ENCODE peak calls at places on chromosomes 7 and 10, in nine cellular contexts. One of them, this sample, is unnamed.

GRCh38 chr7:131197920-131198610 is 129.6 kb upstream of the MKLN1 start:
- DNase-seq in keratinocyte: no peak
- DNase-seq in WERI-Rb-1: no peak
- DNase-seq in activated B cell treated with CpG ODN at 0.5 μM for 24 hours: no peak
- DNase-seq in OCI-LY7: no peak
- DNase-seq in right lobe of liver: no peak
- DNase-seq in nephron progenitor cell: no peak
- DNase-seq in heart left ventricle: no peak
- DNase-seq in colonic mucosa: no peak
- DNase-seq in this sample: no peak

GRCh38 chr7:98387544-98388226 is 13.2 kb downstream of the BAIAP2L1 start:
- DNase-seq in right lobe of liver: no peak
- DNase-seq in activated B cell treated with CpG ODN at 0.5 μM for 24 hours: no peak
- DNase-seq in WERI-Rb-1: no peak
- DNase-seq in keratinocyte: no peak
- DNase-seq in OCI-LY7: no peak
- DNase-seq in nephron progenitor cell: no peak
- DNase-seq in heart left ventricle: no peak
- DNase-seq in colonic mucosa: peak
- DNase-seq in this sample: no peak

GRCh38 chr7:128755816-128756476 is 16.8 kb downstream of the CALU start:
- DNase-seq in right lobe of liver: no peak
- DNase-seq in WERI-Rb-1: no peak
- DNase-seq in OCI-LY7: no peak
- DNase-seq in keratinocyte: no peak
- DNase-seq in nephron progenitor cell: no peak
- DNase-seq in activated B cell treated with CpG ODN at 0.5 μM for 24 hours: no peak
- DNase-seq in heart left ventricle: no peak
- DNase-seq in colonic mucosa: no peak
- DNase-seq in this sample: no peak

GRCh38 chr7:121452400-121452799 is 56.3 kb upstream of the FAM3C start:
- DNase-seq in keratinocyte: no peak
- DNase-seq in WERI-Rb-1: no peak
- DNase-seq in nephron progenitor cell: no peak
- DNase-seq in right lobe of liver: no peak
- DNase-seq in activated B cell treated with CpG ODN at 0.5 μM for 24 hours: no peak
- DNase-seq in heart left ventricle: no peak
- DNase-seq in OCI-LY7: no peak
- DNase-seq in colonic mucosa: no peak
- DNase-seq in this sample: no peak

GRCh38 chr10:91296471-91296870 is 76.0 kb downstream of the PCGF5 start:
- DNase-seq in heart left ventricle: no peak
- DNase-seq in colonic mucosa: no peak
- DNase-seq in activated B cell treated with CpG ODN at 0.5 μM for 24 hours: no peak
- DNase-seq in WERI-Rb-1: no peak
- DNase-seq in keratinocyte: no peak
- DNase-seq in OCI-LY7: peak
- DNase-seq in nephron progenitor cell: no peak
- DNase-seq in right lobe of liver: no peak
- DNase-seq in this sample: no peak

GRCh38 chr7:6422926-6423632 is 24.7 kb downstream of the DAGLB start:
- DNase-seq in nephron progenitor cell: no peak
- DNase-seq in keratinocyte: no peak
- DNase-seq in activated B cell treated with CpG ODN at 0.5 μM for 24 hours: no peak
- DNase-seq in OCI-LY7: no peak
- DNase-seq in WERI-Rb-1: no peak
- DNase-seq in colonic mucosa: no peak
- DNase-seq in right lobe of liver: no peak
- DNase-seq in heart left ventricle: peak
- DNase-seq in this sample: no peak

GRCh38 chr10:6061056-6061455 is 1.1 kb downstream of the IL2RA start:
- DNase-seq in WERI-Rb-1: no peak
- DNase-seq in heart left ventricle: no peak
- DNase-seq in nephron progenitor cell: no peak
- DNase-seq in right lobe of liver: no peak
- DNase-seq in keratinocyte: no peak
- DNase-seq in OCI-LY7: no peak
- DNase-seq in activated B cell treated with CpG ODN at 0.5 μM for 24 hours: no peak
- DNase-seq in colonic mucosa: no peak
- DNase-seq in this sample: no peak

GRCh38 chr10:92011560-92012214 is 88.1 kb downstream of the BTAF1 start:
- DNase-seq in nephron progenitor cell: no peak
- DNase-seq in keratinocyte: peak
- DNase-seq in right lobe of liver: no peak
- DNase-seq in OCI-LY7: no peak
- DNase-seq in WERI-Rb-1: no peak
- DNase-seq in colonic mucosa: no peak
- DNase-seq in activated B cell treated with CpG ODN at 0.5 μM for 24 hours: no peak
- DNase-seq in heart left ventricle: no peak
- DNase-seq in this sample: no peak

GRCh38 chr10:127405221-127405620 is 143.9 kb upstream of the NPS start:
- DNase-seq in right lobe of liver: no peak
- DNase-seq in WERI-Rb-1: no peak
- DNase-seq in nephron progenitor cell: no peak
- DNase-seq in keratinocyte: no peak
- DNase-seq in heart left ventricle: no peak
- DNase-seq in colonic mucosa: no peak
- DNase-seq in activated B cell treated with CpG ODN at 0.5 μM for 24 hours: no peak
- DNase-seq in OCI-LY7: no peak
- DNase-seq in this sample: no peak

DNA sequence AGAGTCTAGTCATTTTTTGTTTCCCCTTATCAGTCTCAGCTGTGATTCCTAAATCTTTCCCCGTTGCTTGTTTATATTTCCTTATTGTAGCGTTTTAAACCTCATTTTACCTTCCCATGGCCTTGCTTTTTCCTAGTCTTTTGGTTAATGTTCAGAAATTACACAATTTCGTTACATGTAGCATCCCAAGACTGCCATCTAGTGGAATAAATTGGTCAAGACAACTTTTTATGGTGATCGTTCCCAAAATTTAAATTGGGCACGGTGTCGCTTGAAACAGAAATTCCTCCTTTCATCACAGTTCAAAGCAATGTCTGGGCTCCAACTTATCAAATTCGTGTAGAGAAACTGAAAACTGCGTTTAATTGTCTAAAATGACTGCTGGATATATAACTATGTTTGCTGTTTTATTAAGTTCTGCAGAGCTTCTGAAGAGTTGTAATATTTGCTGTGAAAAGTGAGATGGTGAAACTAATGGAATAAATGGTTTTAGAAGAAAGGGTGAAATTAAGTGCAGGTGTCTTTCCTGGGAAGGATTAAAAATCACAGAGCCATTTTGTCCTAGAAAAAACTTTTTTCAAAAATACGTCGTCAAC is 370.2 kb downstream of the PHF14 start:
- DNase-seq in nephron progenitor cell: peak
- DNase-seq in activated B cell treated with CpG ODN at 0.5 μM for 24 hours: no peak
- DNase-seq in OCI-LY7: peak
- DNase-seq in right lobe of liver: no peak
- DNase-seq in WERI-Rb-1: no peak
- DNase-seq in keratinocyte: no peak
- DNase-seq in heart left ventricle: no peak
- DNase-seq in colonic mucosa: no peak
- DNase-seq in this sample: peak
- TF ChIP-seq CTCF in nephron progenitor cell: peak
- TF ChIP-seq CTCF in activated B cell treated with CpG ODN at 0.5 μM for 24 hours: peak
- TF ChIP-seq CTCF in OCI-LY7: peak
- TF ChIP-seq CTCF in right lobe of liver: peak
- TF ChIP-seq CTCF in WERI-Rb-1: peak
- TF ChIP-seq CTCF in keratinocyte: peak
- TF ChIP-seq CTCF in heart left ventricle: peak
- TF ChIP-seq CTCF in colonic mucosa: peak
- TF ChIP-seq CTCF in this sample: peak

GRCh38 chr7:72161534-72161933 is 250.6 kb downstream of the CALN1 start:
- DNase-seq in colonic mucosa: no peak
- DNase-seq in activated B cell treated with CpG ODN at 0.5 μM for 24 hours: no peak
- DNase-seq in WERI-Rb-1: peak
- DNase-seq in OCI-LY7: no peak
- DNase-seq in right lobe of liver: no peak
- DNase-seq in heart left ventricle: no peak
- DNase-seq in nephron progenitor cell: peak
- DNase-seq in keratinocyte: no peak
- DNase-seq in this sample: no peak
- TF ChIP-seq CTCF in colonic mucosa: no peak
- TF ChIP-seq CTCF in activated B cell treated with CpG ODN at 0.5 μM for 24 hours: no peak
- TF ChIP-seq CTCF in WERI-Rb-1: peak
- TF ChIP-seq CTCF in OCI-LY7: peak
- TF ChIP-seq CTCF in right lobe of liver: no peak
- TF ChIP-seq CTCF in heart left ventricle: no peak
- TF ChIP-seq CTCF in nephron progenitor cell: no peak
- TF ChIP-seq CTCF in keratinocyte: no peak
- TF ChIP-seq CTCF in this sample: no peak

GRCh38 chr10:43925793-43926192 is 277.1 kb upstream of the ZNF32 start:
- DNase-seq in nephron progenitor cell: no peak
- DNase-seq in colonic mucosa: no peak
- DNase-seq in heart left ventricle: no peak
- DNase-seq in keratinocyte: no peak
- DNase-seq in WERI-Rb-1: no peak
- DNase-seq in OCI-LY7: no peak
- DNase-seq in right lobe of liver: no peak
- DNase-seq in activated B cell treated with CpG ODN at 0.5 μM for 24 hours: no peak
- DNase-seq in this sample: no peak

GRCh38 chr10:43922335-43923280 is 273.9 kb upstream of the ZNF32 start:
- DNase-seq in activated B cell treated with CpG ODN at 0.5 μM for 24 hours: no peak
- DNase-seq in OCI-LY7: peak
- DNase-seq in colonic mucosa: no peak
- DNase-seq in nephron progenitor cell: no peak
- DNase-seq in right lobe of liver: peak
- DNase-seq in keratinocyte: no peak
- DNase-seq in heart left ventricle: no peak
- DNase-seq in WERI-Rb-1: no peak
- DNase-seq in this sample: no peak

GRCh38 chr10:43921881-43922280 is 273.2 kb upstream of the ZNF32 start:
- DNase-seq in WERI-Rb-1: no peak
- DNase-seq in keratinocyte: no peak
- DNase-seq in right lobe of liver: no peak
- DNase-seq in activated B cell treated with CpG ODN at 0.5 μM for 24 hours: no peak
- DNase-seq in OCI-LY7: no peak
- DNase-seq in heart left ventricle: no peak
- DNase-seq in nephron progenitor cell: no peak
- DNase-seq in colonic mucosa: no peak
- DNase-seq in this sample: no peak

GRCh38 chr10:43921478-43921877 is 272.8 kb upstream of the ZNF32 start:
- DNase-seq in OCI-LY7: no peak
- DNase-seq in right lobe of liver: no peak
- DNase-seq in heart left ventricle: no peak
- DNase-seq in activated B cell treated with CpG ODN at 0.5 μM for 24 hours: no peak
- DNase-seq in nephron progenitor cell: no peak
- DNase-seq in WERI-Rb-1: no peak
- DNase-seq in colonic mucosa: no peak
- DNase-seq in keratinocyte: no peak
- DNase-seq in this sample: no peak

DNA sequence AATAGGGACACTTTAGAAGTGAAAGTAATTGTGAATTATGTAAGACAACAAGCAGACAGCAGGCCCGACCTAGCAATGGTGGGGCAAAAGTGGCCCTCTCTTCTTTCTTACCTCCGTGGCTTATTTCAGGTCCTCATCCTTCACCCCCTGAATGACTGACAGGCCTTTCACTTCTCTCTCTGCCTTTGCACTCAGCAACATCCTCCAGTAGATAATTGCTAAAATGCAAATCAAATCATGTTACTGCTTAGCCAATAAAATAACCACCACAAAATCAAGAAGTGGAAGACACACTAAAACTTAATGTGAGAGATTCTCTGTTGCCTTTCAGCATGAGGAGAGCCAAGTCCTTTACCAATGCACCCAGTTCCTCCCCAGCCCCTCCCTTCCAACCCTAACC is 274.6 kb upstream of the ZNF32 start:
- DNase-seq in nephron progenitor cell: no peak
- DNase-seq in right lobe of liver: no peak
- DNase-seq in heart left ventricle: no peak
- DNase-seq in keratinocyte: no peak
- DNase-seq in colonic mucosa: no peak
- DNase-seq in OCI-LY7: peak
- DNase-seq in WERI-Rb-1: no peak
- DNase-seq in activated B cell treated with CpG ODN at 0.5 μM for 24 hours: no peak
- DNase-seq in this sample: no peak
- TF ChIP-seq CTCF in nephron progenitor cell: no peak
- TF ChIP-seq CTCF in right lobe of liver: no peak
- TF ChIP-seq CTCF in heart left ventricle: no peak
- TF ChIP-seq CTCF in keratinocyte: no peak
- TF ChIP-seq CTCF in colonic mucosa: no peak
- TF ChIP-seq CTCF in OCI-LY7: no peak
- TF ChIP-seq CTCF in WERI-Rb-1: no peak
- TF ChIP-seq CTCF in activated B cell treated with CpG ODN at 0.5 μM for 24 hours: no peak
- TF ChIP-seq CTCF in this sample: no peak

GRCh38 chr10:64091889-64092288 is 570.7 kb downstream of the REEP3 start:
- DNase-seq in keratinocyte: no peak
- DNase-seq in heart left ventricle: no peak
- DNase-seq in activated B cell treated with CpG ODN at 0.5 μM for 24 hours: no peak
- DNase-seq in colonic mucosa: peak
- DNase-seq in right lobe of liver: no peak
- DNase-seq in WERI-Rb-1: peak
- DNase-seq in nephron progenitor cell: no peak
- DNase-seq in OCI-LY7: no peak
- DNase-seq in this sample: no peak
- TF ChIP-seq CTCF in keratinocyte: no peak
- TF ChIP-seq CTCF in heart left ventricle: no peak
- TF ChIP-seq CTCF in activated B cell treated with CpG ODN at 0.5 μM for 24 hours: no peak
- TF ChIP-seq CTCF in colonic mucosa: no peak
- TF ChIP-seq CTCF in right lobe of liver: peak
- TF ChIP-seq CTCF in WERI-Rb-1: peak
- TF ChIP-seq CTCF in nephron progenitor cell: peak
- TF ChIP-seq CTCF in OCI-LY7: peak
- TF ChIP-seq CTCF in this sample: peak

DNA sequence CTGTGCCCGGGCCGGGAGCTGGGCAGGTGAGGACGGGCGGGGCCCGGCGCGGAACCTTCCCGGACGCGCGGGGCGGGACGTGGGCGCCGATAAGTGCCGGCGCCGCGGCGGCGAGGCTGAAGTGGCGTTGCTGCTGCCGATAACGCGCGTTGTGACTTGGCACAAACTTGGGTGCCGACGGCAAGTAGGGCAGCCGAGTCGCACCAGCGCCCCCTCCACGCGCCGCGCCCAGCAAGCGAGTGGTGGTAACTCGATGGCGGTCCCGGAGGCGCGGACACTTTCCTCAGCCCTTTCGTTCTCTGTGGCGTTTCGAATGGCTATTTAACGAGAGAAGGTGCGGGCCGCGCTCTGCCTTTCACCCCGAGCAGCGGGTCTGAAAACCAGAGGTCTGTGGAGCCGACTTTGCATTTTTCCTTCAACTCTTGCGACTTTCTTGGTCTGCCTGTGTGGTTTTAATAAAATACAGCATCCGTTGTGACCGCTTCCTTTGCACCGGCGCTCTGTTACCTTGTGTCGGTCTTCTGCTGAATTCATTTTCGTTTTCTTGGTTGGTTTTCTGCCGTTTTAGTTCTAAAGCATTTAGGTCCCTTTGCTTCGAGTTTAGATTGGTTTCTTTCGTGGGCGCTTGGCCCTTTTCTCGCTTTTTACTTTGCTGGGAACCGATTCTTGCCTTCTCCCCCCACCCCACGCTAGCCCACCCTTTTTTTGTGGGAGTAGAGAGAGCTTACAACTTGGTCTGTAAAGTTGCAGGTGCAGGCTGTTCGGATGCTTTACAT is 704 bp downstream of the STK17A start:
- DNase-seq in nephron progenitor cell: peak
- DNase-seq in WERI-Rb-1: peak
- DNase-seq in colonic mucosa: peak
- DNase-seq in OCI-LY7: peak
- DNase-seq in keratinocyte: no peak
- DNase-seq in heart left ventricle: peak
- DNase-seq in right lobe of liver: peak
- DNase-seq in activated B cell treated with CpG ODN at 0.5 μM for 24 hours: peak
- DNase-seq in this sample: no peak
- TF ChIP-seq CTCF in nephron progenitor cell: no peak
- TF ChIP-seq CTCF in WERI-Rb-1: peak
- TF ChIP-seq CTCF in colonic mucosa: no peak
- TF ChIP-seq CTCF in OCI-LY7: peak
- TF ChIP-seq CTCF in keratinocyte: no peak
- TF ChIP-seq CTCF in heart left ventricle: no peak
- TF ChIP-seq CTCF in right lobe of liver: no peak
- TF ChIP-seq CTCF in activated B cell treated with CpG ODN at 0.5 μM for 24 hours: no peak
- TF ChIP-seq CTCF in this sample: no peak